ENCODE peak calls at places on chromosomes 5 and 9, in six cellular contexts. One of them, this sample, is unnamed. For H3K36me3 and H3K27me3, the result is how much of the 10 kb centered on the place peaks cover.

GRCh38 chr5:72166070-72166979 is 59.0 kb downstream of the MAP1B start:
- DNase-seq in GM23338: peak
- DNase-seq in esophagus squamous epithelium: peak
- DNase-seq in MM.1S: no peak
- DNase-seq in NT2/D1: peak
- DNase-seq in CD4-positive, alpha-beta memory T cell: no peak
- DNase-seq in this sample: peak

GRCh38 chr5:174324680-174325079 is 279.2 kb downstream of the NSG2 start:
- DNase-seq in NT2/D1: no peak
- DNase-seq in CD4-positive, alpha-beta memory T cell: no peak
- DNase-seq in esophagus squamous epithelium: no peak
- DNase-seq in MM.1S: no peak
- DNase-seq in GM23338: no peak
- DNase-seq in this sample: no peak

GRCh38 chr5:59067976-59068651 is 485.2 kb downstream of the RAB3C start:
- DNase-seq in GM23338: no peak
- DNase-seq in esophagus squamous epithelium: no peak
- DNase-seq in CD4-positive, alpha-beta memory T cell: no peak
- DNase-seq in NT2/D1: no peak
- DNase-seq in MM.1S: no peak
- DNase-seq in this sample: no peak

GRCh38 chr5:36363101-36363500 is 61.4 kb upstream of the RANBP3L start:
- DNase-seq in GM23338: peak
- DNase-seq in CD4-positive, alpha-beta memory T cell: no peak
- DNase-seq in esophagus squamous epithelium: no peak
- DNase-seq in MM.1S: no peak
- DNase-seq in NT2/D1: no peak
- DNase-seq in this sample: peak

GRCh38 chr5:177098103-177098771 is 11.5 kb downstream of the FGFR4 start:
- DNase-seq in CD4-positive, alpha-beta memory T cell: no peak
- DNase-seq in GM23338: no peak
- DNase-seq in esophagus squamous epithelium: no peak
- DNase-seq in NT2/D1: no peak
- DNase-seq in MM.1S: no peak
- DNase-seq in this sample: peak

GRCh38 chr5:158522001-158522400 is 577.7 kb downstream of the EBF1 start:
- DNase-seq in NT2/D1: no peak
- DNase-seq in MM.1S: no peak
- DNase-seq in GM23338: no peak
- DNase-seq in esophagus squamous epithelium: no peak
- DNase-seq in CD4-positive, alpha-beta memory T cell: no peak
- DNase-seq in this sample: no peak

GRCh38 chr5:64865662-64866061 is 96.9 kb downstream of the CWC27 start:
- DNase-seq in esophagus squamous epithelium: no peak
- DNase-seq in CD4-positive, alpha-beta memory T cell: no peak
- DNase-seq in MM.1S: no peak
- DNase-seq in NT2/D1: no peak
- DNase-seq in GM23338: no peak
- DNase-seq in this sample: no peak

GRCh38 chr5:155402927-155403645 is 389.5 kb downstream of the KIF4B start:
- DNase-seq in GM23338: no peak
- DNase-seq in MM.1S: no peak
- DNase-seq in CD4-positive, alpha-beta memory T cell: no peak
- DNase-seq in NT2/D1: no peak
- DNase-seq in esophagus squamous epithelium: no peak
- DNase-seq in this sample: no peak

GRCh38 chr5:87229780-87230179 is 37.9 kb upstream of the RASA1 start:
- DNase-seq in esophagus squamous epithelium: no peak
- DNase-seq in GM23338: no peak
- DNase-seq in NT2/D1: no peak
- DNase-seq in CD4-positive, alpha-beta memory T cell: no peak
- DNase-seq in MM.1S: no peak
- DNase-seq in this sample: no peak

GRCh38 chr9:135606885-135607259 is 32.5 kb downstream of the GLT6D1 start:
- DNase-seq in NT2/D1: no peak
- DNase-seq in CD4-positive, alpha-beta memory T cell: no peak
- DNase-seq in esophagus squamous epithelium: no peak
- DNase-seq in MM.1S: no peak
- DNase-seq in GM23338: no peak
- DNase-seq in this sample: no peak

GRCh38 chr9:37676411-37676830 is 25.7 kb downstream of the FRMPD1 start:
- DNase-seq in esophagus squamous epithelium: no peak
- DNase-seq in MM.1S: no peak
- DNase-seq in NT2/D1: no peak
- DNase-seq in CD4-positive, alpha-beta memory T cell: no peak
- DNase-seq in GM23338: no peak
- DNase-seq in this sample: peak

GRCh38 chr9:98132806-98133631 is 14.0 kb upstream of the TRIM14 start:
- DNase-seq in GM23338: no peak
- DNase-seq in MM.1S: peak
- DNase-seq in CD4-positive, alpha-beta memory T cell: no peak
- DNase-seq in NT2/D1: no peak
- DNase-seq in esophagus squamous epithelium: no peak
- DNase-seq in this sample: no peak

GRCh38 chr5:62538017-62538942 is 40.3 kb upstream of the LRRC70 start:
- DNase-seq in MM.1S: no peak
- DNase-seq in NT2/D1: no peak
- DNase-seq in CD4-positive, alpha-beta memory T cell: no peak
- DNase-seq in GM23338: no peak
- DNase-seq in esophagus squamous epithelium: no peak
- DNase-seq in this sample: no peak

GRCh38 chr5:150579462-150580400 is 60.7 kb upstream of the SYNPO start:
- DNase-seq in esophagus squamous epithelium: no peak
- DNase-seq in MM.1S: no peak
- DNase-seq in GM23338: no peak
- DNase-seq in NT2/D1: no peak
- DNase-seq in CD4-positive, alpha-beta memory T cell: no peak
- DNase-seq in this sample: peak

GRCh38 chr9:36091028-36091953 is 45.2 kb upstream of the GLIPR2 start:
- DNase-seq in esophagus squamous epithelium: no peak
- DNase-seq in GM23338: peak
- DNase-seq in CD4-positive, alpha-beta memory T cell: no peak
- DNase-seq in MM.1S: no peak
- DNase-seq in NT2/D1: no peak
- DNase-seq in this sample: peak

GRCh38 chr5:139726248-139726647 is 69.4 kb upstream of the PSD2 start:
- DNase-seq in NT2/D1: no peak
- DNase-seq in esophagus squamous epithelium: no peak
- DNase-seq in MM.1S: no peak
- DNase-seq in CD4-positive, alpha-beta memory T cell: no peak
- DNase-seq in GM23338: no peak
- DNase-seq in this sample: no peak

GRCh38 chr9:93397664-93398381 is 53.7 kb upstream of the FAM120A start:
- DNase-seq in esophagus squamous epithelium: no peak
- DNase-seq in CD4-positive, alpha-beta memory T cell: no peak
- DNase-seq in MM.1S: no peak
- DNase-seq in GM23338: no peak
- DNase-seq in NT2/D1: no peak
- DNase-seq in this sample: no peak

GRCh38 chr5:56344594-56344993 is 111.5 kb upstream of the ANKRD55 start:
- DNase-seq in esophagus squamous epithelium: no peak
- DNase-seq in CD4-positive, alpha-beta memory T cell: no peak
- DNase-seq in GM23338: no peak
- DNase-seq in MM.1S: no peak
- DNase-seq in NT2/D1: no peak
- DNase-seq in this sample: no peak
- H3K4me3 ChIP-seq in esophagus squamous epithelium: no peak
- H3K4me3 ChIP-seq in CD4-positive, alpha-beta memory T cell: no peak
- H3K4me3 ChIP-seq in GM23338: no peak
- H3K4me3 ChIP-seq in MM.1S: no peak
- H3K4me3 ChIP-seq in NT2/D1: no peak
- H3K4me3 ChIP-seq in this sample: no peak

DNA sequence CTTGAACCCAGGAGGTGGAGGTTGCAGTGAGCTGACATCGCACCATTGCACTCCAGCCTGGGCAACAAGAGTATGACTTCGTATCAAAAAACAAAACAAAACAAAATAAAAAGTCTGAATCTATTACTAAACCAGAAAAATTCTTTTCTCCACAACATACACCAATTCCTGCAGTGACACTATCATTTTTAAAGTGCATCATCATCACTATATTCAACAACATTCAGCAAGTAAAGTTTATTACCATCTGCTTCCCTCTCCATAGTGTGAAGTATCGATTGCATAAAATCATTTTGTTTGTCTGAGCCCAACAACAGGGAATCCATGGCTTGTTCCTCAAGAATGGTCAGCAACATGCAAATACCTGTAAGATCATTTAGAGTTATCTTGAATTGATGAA is 20.4 kb downstream of the SETX start:
- DNase-seq in GM23338: no peak
- DNase-seq in MM.1S: no peak
- DNase-seq in esophagus squamous epithelium: no peak
- DNase-seq in NT2/D1: no peak
- DNase-seq in CD4-positive, alpha-beta memory T cell: no peak
- DNase-seq in this sample: no peak
- H3K36me3 ChIP-seq in GM23338: half or more
- H3K36me3 ChIP-seq in MM.1S: under half
- H3K36me3 ChIP-seq in esophagus squamous epithelium: under half
- H3K36me3 ChIP-seq in NT2/D1: half or more
- H3K36me3 ChIP-seq in CD4-positive, alpha-beta memory T cell: half or more
- H3K36me3 ChIP-seq in this sample: half or more

DNA sequence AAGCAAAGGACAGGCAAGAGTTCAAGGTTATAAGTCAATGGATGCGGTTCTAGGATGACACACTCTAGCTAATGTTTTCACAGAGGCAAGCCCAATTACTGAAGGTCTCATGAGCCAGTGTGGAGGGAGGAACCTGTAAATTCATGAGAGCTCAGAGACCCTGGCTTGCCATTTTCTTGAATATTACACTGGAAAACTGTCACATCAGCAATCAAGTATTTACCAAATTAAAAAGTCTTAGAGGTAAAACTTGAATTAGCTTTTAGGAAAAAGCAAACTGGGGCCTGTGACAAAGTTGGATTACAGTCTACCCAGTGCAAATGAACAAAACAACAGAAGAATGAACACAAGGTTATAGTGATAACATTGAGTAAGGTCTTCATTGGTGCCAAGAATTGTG is 636.9 kb upstream of the TLE4 start:
- DNase-seq in GM23338: no peak
- DNase-seq in MM.1S: no peak
- DNase-seq in esophagus squamous epithelium: no peak
- DNase-seq in CD4-positive, alpha-beta memory T cell: no peak
- DNase-seq in NT2/D1: no peak
- DNase-seq in this sample: no peak
- H3K27me3 ChIP-seq in GM23338: under half
- H3K27me3 ChIP-seq in MM.1S: under half
- H3K27me3 ChIP-seq in esophagus squamous epithelium: under half
- H3K27me3 ChIP-seq in CD4-positive, alpha-beta memory T cell: under half
- H3K27me3 ChIP-seq in NT2/D1: under half
- H3K27me3 ChIP-seq in this sample: under half

GRCh38 chr9:8895498-8896224 is 1096.1 kb upstream of the DMAC1 start:
- DNase-seq in CD4-positive, alpha-beta memory T cell: no peak
- DNase-seq in MM.1S: peak
- DNase-seq in GM23338: peak
- DNase-seq in NT2/D1: peak
- DNase-seq in esophagus squamous epithelium: no peak
- DNase-seq in this sample: no peak
- H3K4me3 ChIP-seq in CD4-positive, alpha-beta memory T cell: no peak
- H3K4me3 ChIP-seq in MM.1S: no peak
- H3K4me3 ChIP-seq in GM23338: no peak
- H3K4me3 ChIP-seq in NT2/D1: no peak
- H3K4me3 ChIP-seq in esophagus squamous epithelium: no peak
- H3K4me3 ChIP-seq in this sample: no peak

GRCh38 chr9:109048822-109049221 is 35.5 kb upstream of the CTNNAL1 start:
- DNase-seq in GM23338: no peak
- DNase-seq in CD4-positive, alpha-beta memory T cell: no peak
- DNase-seq in esophagus squamous epithelium: no peak
- DNase-seq in NT2/D1: no peak
- DNase-seq in MM.1S: no peak
- DNase-seq in this sample: no peak
- H3K36me3 ChIP-seq in GM23338: half or more
- H3K36me3 ChIP-seq in CD4-positive, alpha-beta memory T cell: half or more
- H3K36me3 ChIP-seq in esophagus squamous epithelium: under half
- H3K36me3 ChIP-seq in NT2/D1: half or more
- H3K36me3 ChIP-seq in MM.1S: under half
- H3K36me3 ChIP-seq in this sample: half or more

GRCh38 chr5:134758176-134758503 is 439 bp upstream of the DDX46 start:
- DNase-seq in NT2/D1: no peak
- DNase-seq in CD4-positive, alpha-beta memory T cell: no peak
- DNase-seq in GM23338: no peak
- DNase-seq in MM.1S: no peak
- DNase-seq in esophagus squamous epithelium: no peak
- DNase-seq in this sample: no peak

GRCh38 chr5:134758504-134759341 is at the start of gene DDX46:
- DNase-seq in CD4-positive, alpha-beta memory T cell: peak
- DNase-seq in GM23338: peak
- DNase-seq in MM.1S: peak
- DNase-seq in esophagus squamous epithelium: peak
- DNase-seq in NT2/D1: peak
- DNase-seq in this sample: peak

GRCh38 chr5:134769206-134769605 is 10.6 kb downstream of the DDX46 start:
- DNase-seq in MM.1S: no peak
- DNase-seq in CD4-positive, alpha-beta memory T cell: no peak
- DNase-seq in NT2/D1: no peak
- DNase-seq in GM23338: no peak
- DNase-seq in esophagus squamous epithelium: no peak
- DNase-seq in this sample: peak

DNA sequence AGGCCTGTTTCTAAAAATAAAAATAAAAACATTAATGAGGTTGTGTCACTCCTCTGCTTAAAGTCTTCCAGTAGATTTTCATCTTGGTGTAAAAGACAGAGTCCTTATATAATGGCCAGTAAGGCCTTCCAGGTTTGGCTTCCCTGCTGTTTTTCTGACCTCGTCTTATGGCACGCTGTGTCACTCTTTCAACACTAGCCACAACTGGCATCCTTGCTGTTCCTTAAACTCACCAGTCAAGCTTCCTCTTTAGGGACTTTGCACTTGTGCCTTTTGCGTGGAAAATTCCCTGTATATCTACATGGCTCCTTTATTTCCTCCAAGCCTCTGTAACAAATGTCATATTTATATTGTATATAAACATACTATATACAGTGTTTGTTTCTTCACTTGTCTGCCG is 4.6 kb downstream of the DDX46 start:
- DNase-seq in MM.1S: no peak
- DNase-seq in NT2/D1: no peak
- DNase-seq in esophagus squamous epithelium: no peak
- DNase-seq in CD4-positive, alpha-beta memory T cell: no peak
- DNase-seq in GM23338: no peak
- DNase-seq in this sample: no peak
- H3K27me3 ChIP-seq in MM.1S: under half
- H3K27me3 ChIP-seq in NT2/D1: under half
- H3K27me3 ChIP-seq in esophagus squamous epithelium: under half
- H3K27me3 ChIP-seq in CD4-positive, alpha-beta memory T cell: under half
- H3K27me3 ChIP-seq in GM23338: under half
- H3K27me3 ChIP-seq in this sample: under half

This sample was measured in MG63.